ENCODE peak calls at places on chromosome 5, in seven cellular contexts. R, P, V, D, Z, Y and C are unnamed samples.

GRCh38 chr5:168288349-168289245 is 2.8 kb upstream of the WWC1 start:
- DNase-seq in R (no peak), P (no peak), V (no peak), D (peak), Z (no peak), Y (no peak), C (no peak)

GRCh38 chr5:142806769-142807377 is 36.7 kb downstream of the ARHGAP26 start:
- DNase-seq in R (peak), P (no peak), V (no peak), D (no peak), Z (no peak), Y (no peak), C (no peak)

GRCh38 chr5:174555726-174556125 is 168.7 kb upstream of the MSX2 start:
- DNase-seq in R (no peak), P (no peak), V (no peak), D (no peak), Z (no peak), Y (no peak), C (no peak)

GRCh38 chr5:115816226-115817042 is at the start of gene CDO1:
- DNase-seq in R (peak), P (peak), V (peak), D (peak), Z (no peak), Y (peak), C (peak)

GRCh38 chr5:66207800-66208561 is 63.9 kb downstream of the SREK1 start:
- DNase-seq in R (peak), P (no peak), V (peak), D (no peak), Z (no peak), Y (no peak), C (no peak)

GRCh38 chr5:116572375-116573278 is 2.0 kb downstream of the SEMA6A start:
- DNase-seq in R (no peak), P (no peak), V (peak), D (peak), Z (no peak), Y (peak), C (peak)

GRCh38 chr5:155883966-155884555 is 442.9 kb upstream of the SGCD start:
- DNase-seq in R (peak), P (no peak), V (no peak), D (no peak), Z (no peak), Y (peak), C (no peak)

GRCh38 chr5:172920447-172920849 is 38.8 kb upstream of the RPL26L1 start:
- DNase-seq in R (peak), P (no peak), V (peak), D (no peak), Z (peak), Y (peak), C (no peak)

GRCh38 chr5:143979044-143979690 is 167.2 kb downstream of the HMHB1 start:
- DNase-seq in R (no peak), P (no peak), V (no peak), D (no peak), Z (no peak), Y (no peak), C (no peak)

GRCh38 chr5:177256296-177256695 is 47.2 kb downstream of the RAB24 start:
- DNase-seq in R (peak), P (no peak), V (no peak), D (peak), Z (no peak), Y (no peak), C (no peak)

GRCh38 chr5:157222506-157223230 is 42.0 kb downstream of the ITK start:
- DNase-seq in R (peak), P (peak), V (no peak), D (no peak), Z (no peak), Y (no peak), C (no peak)

GRCh38 chr5:172115541-172115982 is 72.5 kb downstream of the STK10 start:
- DNase-seq in R (no peak), P (peak), V (no peak), D (no peak), Z (no peak), Y (no peak), C (peak)

GRCh38 chr5:61673007-61673735 is 341.1 kb downstream of the ZSWIM6 start:
- DNase-seq in R (peak), P (no peak), V (no peak), D (peak), Z (no peak), Y (peak), C (no peak)

GRCh38 chr5:8861764-8862163 is 684.1 kb downstream of the SEMA5A start:
- DNase-seq in R (no peak), P (no peak), V (no peak), D (no peak), Z (no peak), Y (no peak), C (no peak)

GRCh38 chr5:150649828-150650712 is 9.6 kb downstream of the SYNPO start:
- DNase-seq in R (no peak), P (no peak), V (no peak), D (no peak), Z (no peak), Y (no peak), C (no peak)

GRCh38 chr5:411728-412127 is 31.2 kb upstream of the EXOC3 start:
- DNase-seq in R (no peak), P (no peak), V (no peak), D (no peak), Z (no peak), Y (no peak), C (no peak)

GRCh38 chr5:6592611-6593010 is 40.2 kb downstream of the NSUN2 start:
- DNase-seq in R (no peak), P (no peak), V (no peak), D (no peak), Z (no peak), Y (no peak), C (no peak)

GRCh38 chr5:52922384-52922783 is 66.8 kb upstream of the ITGA2 start:
- DNase-seq in R (peak), P (no peak), V (no peak), D (peak), Z (no peak), Y (no peak), C (no peak)

GRCh38 chr5:36786613-36787012 is 90.0 kb upstream of the NIPBL start:
- DNase-seq in R (no peak), P (no peak), V (no peak), D (no peak), Z (no peak), Y (no peak), C (no peak)

GRCh38 chr5:72183231-72183630 is 76.0 kb downstream of the MAP1B start:
- DNase-seq in R (no peak), P (no peak), V (no peak), D (no peak), Z (no peak), Y (no peak), C (no peak)

GRCh38 chr5:125058185-125058826 is 311.9 kb upstream of the ZNF608 start:
- DNase-seq in R (no peak), P (no peak), V (no peak), D (no peak), Z (no peak), Y (no peak), C (no peak)

GRCh38 chr5:119016125-119016774 is 27.9 kb upstream of the DTWD2 start:
- DNase-seq in R (no peak), P (no peak), V (no peak), D (peak), Z (no peak), Y (no peak), C (no peak)

GRCh38 chr5:180555168-180555921 is 36.0 kb downstream of the SCGB3A1 start:
- DNase-seq in R (peak), P (no peak), V (no peak), D (no peak), Z (no peak), Y (no peak), C (no peak)

GRCh38 chr5:171122372-171122771 is 186.7 kb upstream of the TLX3 start:
- DNase-seq in R (no peak), P (no peak), V (no peak), D (peak), Z (no peak), Y (no peak), C (no peak)

GRCh38 chr5:57698785-57699184 is 216.2 kb upstream of the ACTBL2 start:
- DNase-seq in R (peak), P (no peak), V (no peak), D (no peak), Z (no peak), Y (no peak), C (no peak)

GRCh38 chr5:134063421-134063820 is 51.1 kb upstream of the TCF7 start:
- DNase-seq in R (no peak), P (no peak), V (no peak), D (no peak), Z (no peak), Y (no peak), C (no peak)

GRCh38 chr5:90279091-90279490 is 130.5 kb downstream of the CETN3 start:
- DNase-seq in R (peak), P (no peak), V (no peak), D (no peak), Z (no peak), Y (no peak), C (no peak)

GRCh38 chr5:116650544-116650943 is 75.9 kb upstream of the SEMA6A start:
- DNase-seq in R (no peak), P (no peak), V (no peak), D (no peak), Z (no peak), Y (no peak), C (no peak)

GRCh38 chr5:44565872-44566271 is 176.7 kb upstream of the FGF10 start:
- DNase-seq in R (no peak), P (no peak), V (no peak), D (no peak), Z (no peak), Y (no peak), C (no peak)

GRCh38 chr5:33649801-33650482 is 209.2 kb downstream of the TARS1 start:
- DNase-seq in R (peak), P (no peak), V (no peak), D (no peak), Z (no peak), Y (no peak), C (no peak)

GRCh38 chr5:120901199-120901598 is 437.1 kb downstream of the PRR16 start:
- DNase-seq in R (no peak), P (no peak), V (no peak), D (no peak), Z (no peak), Y (no peak), C (no peak)

GRCh38 chr5:80958611-80959010 is 1.6 kb upstream of the RASGRF2 start:
- DNase-seq in R (no peak), P (no peak), V (no peak), D (no peak), Z (no peak), Y (no peak), C (no peak)

GRCh38 chr5:80957031-80957761 is 3.0 kb upstream of the RASGRF2 start:
- DNase-seq in R (peak), P (no peak), V (no peak), D (no peak), Z (no peak), Y (no peak), C (no peak)

GRCh38 chr5:80953587-80953986 is 6.6 kb upstream of the RASGRF2 start:
- DNase-seq in R (no peak), P (no peak), V (no peak), D (no peak), Z (no peak), Y (no peak), C (no peak)

GRCh38 chr5:80955082-80955481 is 5.1 kb upstream of the RASGRF2 start:
- DNase-seq in R (no peak), P (no peak), V (no peak), D (no peak), Z (no peak), Y (no peak), C (no peak)

GRCh38 chr5:80956272-80956671 is 3.9 kb upstream of the RASGRF2 start:
- DNase-seq in R (no peak), P (no peak), V (no peak), D (no peak), Z (no peak), Y (no peak), C (no peak)
- H3K4me3 ChIP-seq in R (no peak), P (no peak), V (no peak), D (no peak), Z (peak), Y (no peak), C (peak)

DNA sequence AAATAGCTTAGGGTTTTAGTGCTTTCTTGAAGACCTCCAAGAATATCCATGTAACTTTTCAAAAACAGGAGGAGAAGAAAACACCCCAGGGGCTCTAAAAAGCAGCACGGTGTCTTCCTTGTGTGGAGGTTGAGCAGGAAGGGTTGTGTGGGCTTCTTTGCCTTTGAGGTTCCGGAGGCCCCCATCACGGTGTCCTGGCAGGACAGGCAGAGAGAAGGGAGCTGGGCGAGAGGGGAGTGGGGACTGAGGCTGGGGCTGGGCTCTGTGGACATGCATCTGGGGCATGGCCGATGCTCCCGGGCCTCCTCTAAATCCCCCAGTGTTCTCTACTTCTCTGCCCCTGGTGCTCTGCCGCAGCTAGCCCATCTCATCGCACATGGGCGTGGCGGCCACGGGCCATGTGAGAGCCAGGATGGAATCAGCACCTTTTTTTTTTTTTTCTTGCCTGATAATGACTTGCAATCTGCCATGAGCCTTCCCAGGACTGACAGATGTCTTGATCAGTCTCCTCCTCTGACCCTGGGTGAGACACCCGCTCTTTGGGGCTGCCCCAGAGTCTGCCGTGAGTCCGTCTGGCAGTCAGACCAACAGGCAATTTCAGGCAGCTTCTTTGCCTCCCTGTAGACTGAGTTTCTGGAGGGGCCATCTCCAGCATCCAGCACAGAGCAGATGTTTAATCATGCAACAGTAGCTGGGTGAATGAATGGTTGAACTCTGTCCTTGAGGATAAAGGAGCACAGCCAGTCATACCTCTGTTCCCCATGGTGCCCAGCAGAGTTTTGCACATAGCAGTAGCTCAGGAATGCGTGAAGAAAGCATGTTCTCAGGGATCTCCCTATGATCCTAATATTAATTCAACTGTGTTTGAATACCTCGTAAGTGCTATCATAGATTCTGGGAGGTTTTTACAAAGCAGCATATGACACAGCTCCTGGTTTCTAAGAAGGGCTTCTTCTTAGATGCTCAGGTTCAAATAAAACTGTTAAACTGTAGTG is 12.1 kb downstream of the CXCL14 start:
- DNase-seq in R (no peak), P (no peak), V (no peak), D (no peak), Z (no peak), Y (no peak), C (no peak)
- H3K27ac ChIP-seq in R (no peak), P (no peak), V (no peak), D (no peak), Z (no peak), Y (no peak), C (no peak)

GRCh38 chr5:32018476-32019436 is 155.4 kb downstream of the GOLPH3 start:
- DNase-seq in R (peak), P (no peak), V (no peak), D (no peak), Z (no peak), Y (no peak), C (no peak)
- H3K4me3 ChIP-seq in R (no peak), P (no peak), V (no peak), D (no peak), Z (peak), Y (no peak), C (peak)

GRCh38 chr5:159782197-159782994 is 133.9 kb upstream of the ADRA1B start:
- DNase-seq in R (no peak), P (no peak), V (no peak), D (no peak), Z (no peak), Y (no peak), C (no peak)

GRCh38 chr5:159782995-159783300 is 133.3 kb upstream of the ADRA1B start:
- DNase-seq in R (no peak), P (no peak), V (no peak), D (no peak), Z (no peak), Y (no peak), C (no peak)

GRCh38 chr5:159780246-159780645 is 136.0 kb upstream of the ADRA1B start:
- DNase-seq in R (peak), P (no peak), V (no peak), D (no peak), Z (no peak), Y (no peak), C (no peak)

GRCh38 chr5:159783731-159784247 is 132.5 kb upstream of the ADRA1B start:
- DNase-seq in R (no peak), P (no peak), V (no peak), D (no peak), Z (no peak), Y (no peak), C (no peak)

DNA sequence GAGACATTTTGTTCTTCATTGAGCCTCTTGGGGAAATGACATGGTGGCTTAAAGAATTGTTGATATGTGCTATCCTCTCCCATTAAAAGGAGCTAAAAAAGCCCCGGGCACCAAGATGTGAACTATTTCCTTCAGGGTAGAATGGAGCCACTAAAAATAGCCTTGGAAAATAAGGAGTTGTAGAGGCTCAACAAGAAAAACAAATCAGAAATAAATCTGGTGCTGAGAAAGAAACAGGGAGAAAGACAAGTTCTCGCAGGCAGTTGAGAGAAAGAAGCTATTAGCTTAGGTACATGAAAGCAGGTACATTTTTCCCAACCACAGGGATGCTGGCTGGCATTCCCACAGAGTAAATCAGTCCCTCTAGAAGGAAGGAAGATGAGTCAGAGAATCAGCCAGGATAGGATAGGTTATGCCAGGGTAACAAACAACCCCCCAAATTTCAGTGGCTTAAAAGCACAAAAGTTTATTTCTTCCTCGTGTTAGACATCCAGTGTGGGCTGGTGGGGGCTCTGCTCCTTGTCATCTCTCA is 134.6 kb upstream of the ADRA1B start:
- DNase-seq in R (no peak), P (no peak), V (no peak), D (no peak), Z (no peak), Y (no peak), C (no peak)
- H3K27ac ChIP-seq in R (no peak), P (no peak), V (peak), D (no peak), Z (peak), Y (no peak), C (no peak)

GRCh38 chr5:65062684-65063083 is 294.0 kb downstream of the CWC27 start:
- DNase-seq in R (peak), P (no peak), V (peak), D (peak), Z (peak), Y (peak), C (peak)
- H3K4me3 ChIP-seq in R (no peak), P (no peak), V (no peak), D (no peak), Z (no peak), Y (no peak), C (no peak)

DNA sequence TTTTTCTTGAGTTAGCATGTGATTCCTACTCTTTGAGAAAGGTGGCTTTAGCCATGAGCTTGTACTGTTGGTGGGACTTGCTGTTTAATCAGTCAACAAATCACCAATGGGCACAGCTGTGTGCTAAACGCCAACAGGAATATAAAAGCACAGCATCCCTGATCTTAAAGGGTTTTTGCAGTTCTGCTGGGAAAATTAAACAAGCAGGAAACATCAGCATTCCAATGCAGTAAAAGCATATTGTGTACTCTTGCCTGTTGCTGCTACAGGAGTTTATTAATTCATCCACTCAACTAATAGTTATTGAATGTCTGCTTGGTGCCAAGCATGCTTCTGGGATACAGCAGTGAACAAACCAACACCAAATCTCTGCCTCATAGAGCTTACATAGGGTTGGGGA is 27.4 kb upstream of the F2RL1 start:
- DNase-seq in R (peak), P (no peak), V (no peak), D (no peak), Z (no peak), Y (no peak), C (no peak)
- H3K27ac ChIP-seq in R (peak), P (no peak), V (peak), D (peak), Z (peak), Y (peak), C (peak)

DNA sequence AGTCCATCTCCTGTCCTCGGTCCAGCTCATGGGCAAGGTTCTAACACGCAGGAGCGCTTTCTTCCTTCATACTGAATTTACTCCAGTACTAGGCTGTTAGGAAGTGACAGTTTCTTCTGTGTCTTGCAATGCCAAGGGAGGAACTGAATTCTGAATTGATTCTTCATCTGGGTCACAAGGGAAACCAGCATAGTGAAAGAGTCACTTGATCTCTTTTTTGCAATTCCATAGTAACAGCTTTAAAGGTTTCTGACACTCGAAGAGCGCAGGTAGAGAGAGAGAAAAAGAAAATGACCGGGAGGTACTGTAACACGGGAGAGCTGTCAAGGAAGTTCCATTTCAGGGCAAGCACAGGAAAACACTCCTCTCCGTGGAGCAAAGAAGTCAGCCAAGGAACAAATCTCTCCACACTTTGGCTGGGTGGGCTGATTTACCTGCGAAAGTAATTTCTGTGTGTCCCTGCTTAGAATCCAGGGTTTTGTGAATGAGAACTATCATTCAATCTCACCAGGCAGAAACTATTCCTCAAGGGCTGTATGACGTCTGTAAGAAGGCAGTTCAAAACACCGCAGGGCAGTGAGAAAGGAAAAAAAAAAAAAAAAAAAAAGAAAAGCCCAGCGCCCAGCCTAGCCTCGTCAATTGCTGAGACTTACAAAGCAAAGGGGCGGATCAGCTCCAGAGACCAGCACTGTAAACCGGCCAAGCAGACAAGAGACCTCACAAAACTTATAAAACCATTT is 617.8 kb downstream of the PDE4D start:
- DNase-seq in R (peak), P (no peak), V (peak), D (peak), Z (no peak), Y (no peak), C (peak)
- H3K4me3 ChIP-seq in R (peak), P (no peak), V (peak), D (peak), Z (peak), Y (peak), C (peak)